ENCODE peak calls at places on chromosome 12, in six cellular contexts. One of them, this sample, is unnamed.

GRCh38 chr12:39103552-39104165 is 198.3 kb upstream of the CPNE8 start:
- DNase-seq in HFFc6: peak; percentile 33
- DNase-seq in MV-4-11: peak; percentile 58
- DNase-seq in kidney epithelial cell: peak; percentile 37
- DNase-seq in progenitor cell of endocrine pancreas: no peak
- DNase-seq in left ventricle myocardium inferior: no peak
- DNase-seq in this sample: peak; percentile 43

GRCh38 chr12:62658910-62659309 is 192.3 kb downstream of the MON2 start:
- DNase-seq in HFFc6: no peak
- DNase-seq in MV-4-11: no peak
- DNase-seq in kidney epithelial cell: no peak
- DNase-seq in progenitor cell of endocrine pancreas: no peak
- DNase-seq in left ventricle myocardium inferior: no peak
- DNase-seq in this sample: no peak

GRCh38 chr12:118103601-118104382 is at the start of gene VSIG10:
- DNase-seq in HFFc6: peak; percentile 50
- DNase-seq in MV-4-11: peak; percentile 26
- DNase-seq in kidney epithelial cell: no peak
- DNase-seq in progenitor cell of endocrine pancreas: peak; percentile 58
- DNase-seq in left ventricle myocardium inferior: peak; percentile 77
- DNase-seq in this sample: no peak

GRCh38 chr12:90897981-90898380 is 57.0 kb downstream of the CCER1 start:
- DNase-seq in HFFc6: no peak
- DNase-seq in MV-4-11: no peak
- DNase-seq in kidney epithelial cell: no peak
- DNase-seq in progenitor cell of endocrine pancreas: no peak
- DNase-seq in left ventricle myocardium inferior: no peak
- DNase-seq in this sample: no peak

GRCh38 chr12:8556748-8557147 is 16.0 kb upstream of the CLEC4E start:
- DNase-seq in HFFc6: no peak
- DNase-seq in MV-4-11: no peak
- DNase-seq in kidney epithelial cell: no peak
- DNase-seq in progenitor cell of endocrine pancreas: no peak
- DNase-seq in left ventricle myocardium inferior: no peak
- DNase-seq in this sample: no peak

GRCh38 chr12:25469368-25469767 is 83.7 kb downstream of the LMNTD1 start:
- DNase-seq in HFFc6: no peak
- DNase-seq in MV-4-11: no peak
- DNase-seq in kidney epithelial cell: no peak
- DNase-seq in progenitor cell of endocrine pancreas: no peak
- DNase-seq in left ventricle myocardium inferior: no peak
- DNase-seq in this sample: no peak

GRCh38 chr12:13187399-13187798 is 9.1 kb upstream of the EMP1 start:
- DNase-seq in HFFc6: peak; percentile 85
- DNase-seq in MV-4-11: no peak
- DNase-seq in kidney epithelial cell: peak; percentile 89
- DNase-seq in progenitor cell of endocrine pancreas: no peak
- DNase-seq in left ventricle myocardium inferior: no peak
- DNase-seq in this sample: no peak

GRCh38 chr12:22527999-22528398 is 16.3 kb downstream of the C2CD5 start:
- DNase-seq in HFFc6: peak; percentile 78
- DNase-seq in MV-4-11: no peak
- DNase-seq in kidney epithelial cell: no peak
- DNase-seq in progenitor cell of endocrine pancreas: no peak
- DNase-seq in left ventricle myocardium inferior: no peak
- DNase-seq in this sample: no peak

GRCh38 chr12:114902665-114903393 is 218.9 kb upstream of the TBX3 start:
- DNase-seq in HFFc6: peak; percentile 82
- DNase-seq in MV-4-11: no peak
- DNase-seq in kidney epithelial cell: peak; percentile 43
- DNase-seq in progenitor cell of endocrine pancreas: no peak
- DNase-seq in left ventricle myocardium inferior: no peak
- DNase-seq in this sample: no peak

GRCh38 chr12:116257213-116257612 is 20.3 kb downstream of the MED13L start:
- DNase-seq in HFFc6: no peak
- DNase-seq in MV-4-11: no peak
- DNase-seq in kidney epithelial cell: no peak
- DNase-seq in progenitor cell of endocrine pancreas: no peak
- DNase-seq in left ventricle myocardium inferior: no peak
- DNase-seq in this sample: no peak